ENCODE peak calls at places on chromosomes 6 and 20, in four cellular contexts. One of them, this sample, is unnamed.

GRCh38 chr6:125953502-125953875 is 3.1 kb upstream of the HINT3 start:
- DNase-seq in heart left ventricle: no peak
- DNase-seq in foreskin fibroblast: no peak
- DNase-seq in cardiac fibroblast: no peak
- DNase-seq in this sample: no peak

GRCh38 chr6:118677193-118677592 is 25.8 kb upstream of the CEP85L start:
- DNase-seq in heart left ventricle: no peak
- DNase-seq in foreskin fibroblast: no peak
- DNase-seq in cardiac fibroblast: no peak
- DNase-seq in this sample: no peak

GRCh38 chr20:13006825-13007224 is 1.9 kb upstream of the SPTLC3 start:
- DNase-seq in heart left ventricle: no peak
- DNase-seq in foreskin fibroblast: peak
- DNase-seq in cardiac fibroblast: peak
- DNase-seq in this sample: no peak

GRCh38 chr20:63731410-63731809 is 5.1 kb upstream of the LIME1 start:
- DNase-seq in heart left ventricle: no peak
- DNase-seq in foreskin fibroblast: no peak
- DNase-seq in cardiac fibroblast: no peak
- DNase-seq in this sample: no peak

GRCh38 chr6:1778693-1779235 is 169.0 kb downstream of the FOXC1 start:
- DNase-seq in heart left ventricle: no peak
- DNase-seq in foreskin fibroblast: no peak
- DNase-seq in cardiac fibroblast: no peak
- DNase-seq in this sample: no peak

GRCh38 chr6:78942451-78942850 is 75.1 kb downstream of the IRAK1BP1 start:
- DNase-seq in heart left ventricle: no peak
- DNase-seq in foreskin fibroblast: no peak
- DNase-seq in cardiac fibroblast: peak
- DNase-seq in this sample: peak

GRCh38 chr6:26305097-26305841 is 59.7 kb upstream of the BTN3A2 start:
- DNase-seq in heart left ventricle: peak
- DNase-seq in foreskin fibroblast: peak
- DNase-seq in cardiac fibroblast: peak
- DNase-seq in this sample: peak

GRCh38 chr20:44081888-44082287 is 105.1 kb downstream of the JPH2 start:
- DNase-seq in heart left ventricle: no peak
- DNase-seq in foreskin fibroblast: no peak
- DNase-seq in cardiac fibroblast: no peak
- DNase-seq in this sample: no peak

GRCh38 chr6:54802775-54803631 is 43.6 kb upstream of the FAM83B start:
- DNase-seq in heart left ventricle: no peak
- DNase-seq in foreskin fibroblast: peak
- DNase-seq in cardiac fibroblast: peak
- DNase-seq in this sample: peak

GRCh38 chr6:85129881-85130280 is 320.0 kb upstream of the NT5E start:
- DNase-seq in heart left ventricle: no peak
- DNase-seq in foreskin fibroblast: peak
- DNase-seq in cardiac fibroblast: no peak
- DNase-seq in this sample: no peak

GRCh38 chr6:43171284-43172126 is 436 bp downstream of the SRF start:
- DNase-seq in heart left ventricle: peak
- DNase-seq in foreskin fibroblast: peak
- DNase-seq in cardiac fibroblast: no peak
- DNase-seq in this sample: no peak

GRCh38 chr6:119109654-119110325 is 31.3 kb upstream of the FAM184A start:
- DNase-seq in heart left ventricle: no peak
- DNase-seq in foreskin fibroblast: no peak
- DNase-seq in cardiac fibroblast: no peak
- DNase-seq in this sample: no peak

GRCh38 chr6:36432151-36432633 is 10.5 kb downstream of the PXT1 start:
- DNase-seq in heart left ventricle: no peak
- DNase-seq in foreskin fibroblast: peak
- DNase-seq in cardiac fibroblast: peak
- DNase-seq in this sample: peak

GRCh38 chr6:21133902-21134301 is 459.6 kb upstream of the SOX4 start:
- DNase-seq in heart left ventricle: no peak
- DNase-seq in foreskin fibroblast: no peak
- DNase-seq in cardiac fibroblast: no peak
- DNase-seq in this sample: no peak

GRCh38 chr20:46954490-46955038 is 59.9 kb downstream of the EYA2 start:
- DNase-seq in heart left ventricle: no peak
- DNase-seq in foreskin fibroblast: peak
- DNase-seq in cardiac fibroblast: peak
- DNase-seq in this sample: peak

GRCh38 chr20:11542645-11543044 is 375.0 kb upstream of the BTBD3 start:
- DNase-seq in heart left ventricle: no peak
- DNase-seq in foreskin fibroblast: no peak
- DNase-seq in cardiac fibroblast: no peak
- DNase-seq in this sample: no peak

GRCh38 chr6:32692019-32692418 is 25.6 kb upstream of the HLA-DQB1 start:
- DNase-seq in heart left ventricle: no peak
- DNase-seq in foreskin fibroblast: peak
- DNase-seq in cardiac fibroblast: no peak
- DNase-seq in this sample: no peak

GRCh38 chr20:48797275-48797825 is 30.4 kb downstream of the PREX1 start:
- DNase-seq in heart left ventricle: no peak
- DNase-seq in foreskin fibroblast: no peak
- DNase-seq in cardiac fibroblast: no peak
- DNase-seq in this sample: no peak

GRCh38 chr6:54719633-54720032 is 126.9 kb upstream of the FAM83B start:
- DNase-seq in heart left ventricle: no peak
- DNase-seq in foreskin fibroblast: no peak
- DNase-seq in cardiac fibroblast: no peak
- DNase-seq in this sample: no peak

GRCh38 chr6:132060591-132060990 is 109.4 kb upstream of the CCN2 start:
- DNase-seq in heart left ventricle: no peak
- DNase-seq in foreskin fibroblast: peak
- DNase-seq in cardiac fibroblast: peak
- DNase-seq in this sample: peak

GRCh38 chr6:44253307-44254101 is 3.8 kb downstream of the SLC35B2 start:
- DNase-seq in heart left ventricle: no peak
- DNase-seq in foreskin fibroblast: peak
- DNase-seq in cardiac fibroblast: peak
- DNase-seq in this sample: peak

GRCh38 chr20:24102749-24103148 is 114.2 kb upstream of the GGTLC1 start:
- DNase-seq in heart left ventricle: no peak
- DNase-seq in foreskin fibroblast: peak
- DNase-seq in cardiac fibroblast: peak
- DNase-seq in this sample: no peak

GRCh38 chr20:24102290-24102689 is 113.7 kb upstream of the GGTLC1 start:
- DNase-seq in heart left ventricle: no peak
- DNase-seq in foreskin fibroblast: no peak
- DNase-seq in cardiac fibroblast: no peak
- DNase-seq in this sample: no peak

GRCh38 chr20:24098886-24099285 is 110.3 kb upstream of the GGTLC1 start:
- DNase-seq in heart left ventricle: no peak
- DNase-seq in foreskin fibroblast: peak
- DNase-seq in cardiac fibroblast: peak
- DNase-seq in this sample: peak

GRCh38 chr20:24097506-24098245 is 109.1 kb upstream of the GGTLC1 start:
- DNase-seq in heart left ventricle: no peak
- DNase-seq in foreskin fibroblast: no peak
- DNase-seq in cardiac fibroblast: no peak
- DNase-seq in this sample: no peak

DNA sequence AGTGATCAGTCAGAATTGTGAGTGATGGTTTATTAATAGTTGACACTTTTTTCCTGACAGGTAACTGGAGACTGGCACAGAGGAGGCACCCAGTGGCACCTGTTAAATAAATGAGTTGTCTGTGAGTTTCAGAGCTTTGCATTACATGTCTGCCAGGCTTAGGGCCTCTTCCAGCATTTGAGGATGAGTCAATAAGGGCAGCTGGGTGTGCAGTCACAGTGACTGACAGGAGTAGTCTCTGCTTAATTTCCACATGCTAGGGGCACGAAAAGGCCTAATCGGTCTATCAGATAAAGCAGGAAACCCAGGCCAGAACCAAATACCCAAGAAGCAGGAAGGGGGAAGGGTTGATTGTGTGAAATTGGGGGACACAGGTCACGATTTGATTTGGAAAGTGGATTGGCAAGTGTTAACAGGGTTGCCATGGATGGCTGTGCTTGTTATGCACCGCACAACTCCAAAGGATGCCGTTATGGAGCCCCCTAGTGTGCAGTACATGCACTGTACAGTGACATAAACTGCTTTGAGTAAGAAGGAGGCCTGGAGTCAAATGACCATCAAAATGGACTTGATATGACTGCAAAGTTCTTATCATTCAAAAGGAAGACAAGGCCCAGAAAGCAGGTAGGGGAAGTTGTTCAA is 111.9 kb upstream of the GGTLC1 start:
- DNase-seq in heart left ventricle: no peak
- DNase-seq in foreskin fibroblast: peak
- DNase-seq in cardiac fibroblast: peak
- DNase-seq in this sample: peak
- TF ChIP-seq CTCF in heart left ventricle: peak
- TF ChIP-seq CTCF in foreskin fibroblast: peak
- TF ChIP-seq CTCF in cardiac fibroblast: peak
- TF ChIP-seq CTCF in this sample: peak

DNA sequence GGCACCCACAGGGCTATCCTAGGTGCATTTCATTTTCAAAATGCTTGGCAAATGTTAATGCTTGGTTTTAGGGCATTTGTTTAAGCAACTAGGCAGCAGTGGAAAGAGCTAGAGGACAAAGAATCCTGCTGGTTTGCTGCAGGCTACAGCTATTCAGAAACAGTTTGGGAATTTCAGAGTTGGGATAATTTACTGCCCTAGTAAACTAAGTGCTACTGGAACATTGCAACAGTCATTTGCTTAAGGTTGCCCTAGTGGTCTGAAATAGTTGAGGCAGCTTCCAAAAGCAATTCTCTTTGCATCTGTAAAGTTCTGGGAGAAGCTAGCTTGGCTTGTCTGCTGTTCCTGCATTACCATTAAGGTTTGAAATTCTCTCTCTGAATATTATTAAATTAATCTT is 312.7 kb downstream of the LAMA2 start:
- DNase-seq in heart left ventricle: no peak
- DNase-seq in foreskin fibroblast: peak
- DNase-seq in cardiac fibroblast: no peak
- DNase-seq in this sample: no peak
- TF ChIP-seq CTCF in heart left ventricle: no peak
- TF ChIP-seq CTCF in foreskin fibroblast: peak
- TF ChIP-seq CTCF in cardiac fibroblast: no peak
- TF ChIP-seq CTCF in this sample: peak

GRCh38 chr20:653590-654426 is 808 bp upstream of the SRXN1 start:
- DNase-seq in heart left ventricle: no peak
- DNase-seq in foreskin fibroblast: no peak
- DNase-seq in cardiac fibroblast: no peak
- DNase-seq in this sample: no peak
- TF ChIP-seq CTCF in heart left ventricle: no peak
- TF ChIP-seq CTCF in foreskin fibroblast: no peak
- TF ChIP-seq CTCF in cardiac fibroblast: no peak
- TF ChIP-seq CTCF in this sample: peak

GRCh38 chr20:34676642-34677373 is at the start of gene PIGU:
- DNase-seq in heart left ventricle: peak
- DNase-seq in foreskin fibroblast: peak
- DNase-seq in cardiac fibroblast: peak
- DNase-seq in this sample: peak
- TF ChIP-seq CTCF in heart left ventricle: peak
- TF ChIP-seq CTCF in foreskin fibroblast: no peak
- TF ChIP-seq CTCF in cardiac fibroblast: no peak
- TF ChIP-seq CTCF in this sample: peak

GRCh38 chr20:219290-220115 is 7.6 kb upstream of the DEFB129 start:
- DNase-seq in heart left ventricle: no peak
- DNase-seq in foreskin fibroblast: peak
- DNase-seq in cardiac fibroblast: peak
- DNase-seq in this sample: peak
- TF ChIP-seq CTCF in heart left ventricle: peak
- TF ChIP-seq CTCF in foreskin fibroblast: peak
- TF ChIP-seq CTCF in cardiac fibroblast: peak
- TF ChIP-seq CTCF in this sample: peak

This sample was measured in HFFc6.